ENCODE peak calls at places on chromosome 19, in eight cellular contexts. F is GM12878, U is endothelial cell of umbilical vein, T is A549, E is HCT116, L is H1, H is K562, P is HepG2. Z is an unnamed sample.

GRCh38 chr19:30691767-30692516 is 319.8 kb downstream of the ZNF536 start:
- DNase-seq in F (no peak), L (no peak), E (no peak), P (no peak), T (no peak), U (no peak), H (no peak), Z (no peak)

GRCh38 chr19:4120531-4120930 is 3.4 kb downstream of the MAP2K2 start:
- DNase-seq in U (no peak), E (no peak), H (no peak), T (no peak), F (no peak), L (no peak), P (no peak), Z (no peak)

GRCh38 chr19:39823693-39824092 is 10.3 kb downstream of the DYRK1B start:
- DNase-seq in U (no peak), P (no peak), L (no peak), F (no peak), H (no peak), T (no peak), E (no peak), Z (no peak)

GRCh38 chr19:18477042-18477760 is 39.3 kb upstream of the ISYNA1 start:
- DNase-seq in L (no peak), E (no peak), F (no peak), T (peak; percentile 35), P (no peak), U (no peak), H (no peak), Z (peak; percentile 56)

GRCh38 chr19:11279505-11280236 is 16.3 kb upstream of the TSPAN16 start:
- DNase-seq in L (no peak), U (no peak), E (no peak), T (no peak), P (no peak), F (peak; percentile 86), H (no peak), Z (peak; percentile 98)

GRCh38 chr19:40735003-40735771 is 15.1 kb downstream of the ACTMAP start:
- DNase-seq in H (no peak), T (peak; percentile 57), F (no peak), L (no peak), U (no peak), E (no peak), P (no peak), Z (no peak)

GRCh38 chr19:50826492-50827240 is 3.1 kb upstream of the KLK1 start:
- DNase-seq in E (no peak), H (no peak), U (no peak), P (no peak), T (no peak), F (no peak), L (no peak), Z (no peak)

GRCh38 chr19:48918801-48919247 is 14.7 kb upstream of the DHDH start:
- DNase-seq in U (peak; percentile 21), T (peak; percentile 58), H (peak; percentile 72), L (peak; percentile 47), E (no peak), F (no peak), P (no peak), Z (peak; percentile 43)

GRCh38 chr19:56400485-56400884 is 3.6 kb upstream of the ZNF583 start:
- DNase-seq in F (no peak), U (no peak), H (no peak), T (no peak), L (no peak), E (no peak), P (no peak), Z (no peak)

GRCh38 chr19:4042064-4042730 is 24.5 kb downstream of the ZBTB7A start:
- DNase-seq in F (no peak), P (no peak), H (no peak), T (no peak), U (no peak), L (no peak), E (no peak), Z (no peak)

GRCh38 chr19:2462635-2463421 is 6.1 kb upstream of the LMNB2 start:
- DNase-seq in L (peak; percentile 91), T (peak; percentile 96), U (peak; percentile 88), E (peak; percentile 97), P (peak; percentile 93), H (no peak), F (no peak), Z (no peak)

GRCh38 chr19:58021541-58022282 is 12.1 kb upstream of the ZSCAN1 start:
- DNase-seq in P (peak; percentile 53), H (peak; percentile 59), F (no peak), T (peak; percentile 55), L (no peak), E (no peak), U (peak; percentile 6), Z (peak; percentile 56)

GRCh38 chr19:18357442-18358264 is 17.3 kb downstream of the PGPEP1 start:
- DNase-seq in T (no peak), H (no peak), E (no peak), L (no peak), U (no peak), F (no peak), P (peak; percentile 65), Z (no peak)

GRCh38 chr19:32570081-32570785 is 10.8 kb upstream of the PDCD5 start:
- DNase-seq in H (peak; percentile 34), F (no peak), L (no peak), T (peak; percentile 85), P (peak; percentile 62), U (peak; percentile 37), E (peak; percentile 26), Z (peak; percentile 57)

GRCh38 chr19:52600639-52601024 is 30.5 kb downstream of the ZNF701 start:
- DNase-seq in F (no peak), H (no peak), T (no peak), E (no peak), P (peak; percentile 54), U (no peak), L (no peak), Z (peak; percentile 39)

GRCh38 chr19:18735752-18736151 is 52.3 kb downstream of the CRTC1 start:
- DNase-seq in P (no peak), L (no peak), U (no peak), E (no peak), F (no peak), T (no peak), H (no peak), Z (no peak)

GRCh38 chr19:17125728-17126677 is 50.4 kb downstream of the MYO9B start:
- DNase-seq in E (no peak), U (no peak), T (no peak), L (no peak), H (no peak), P (no peak), F (peak; percentile 79), Z (peak; percentile 91)

GRCh38 chr19:12494260-12494860 is 9.7 kb upstream of the ZNF709 start:
- DNase-seq in H (no peak), P (no peak), L (no peak), U (no peak), E (no peak), F (no peak), T (no peak), Z (no peak)

GRCh38 chr19:44648536-44649370 is 5.0 kb downstream of the PVR start:
- DNase-seq in H (no peak), E (no peak), U (peak; percentile 46), F (no peak), P (no peak), T (no peak), L (no peak), Z (no peak)

GRCh38 chr19:35620001-35620400 is 7.5 kb downstream of the HAUS5 start:
- DNase-seq in T (no peak), L (no peak), F (no peak), P (no peak), H (no peak), U (no peak), E (no peak), Z (no peak)

GRCh38 chr19:8390617-8390981 is 439 bp downstream of the RAB11B start:
- DNase-seq in T (peak; percentile 94), E (peak; percentile 88), L (peak; percentile 91), H (peak; percentile 95), U (peak; percentile 96), P (peak; percentile 81), F (peak; percentile 63), Z (peak; percentile 98)
- TF ChIP-seq POLR2A in T (no peak), E (no peak), L (peak; percentile 13), H (peak; percentile 8), U (no peak), P (peak; percentile 8), F (peak; percentile 72), Z (peak; percentile 74)

DNA sequence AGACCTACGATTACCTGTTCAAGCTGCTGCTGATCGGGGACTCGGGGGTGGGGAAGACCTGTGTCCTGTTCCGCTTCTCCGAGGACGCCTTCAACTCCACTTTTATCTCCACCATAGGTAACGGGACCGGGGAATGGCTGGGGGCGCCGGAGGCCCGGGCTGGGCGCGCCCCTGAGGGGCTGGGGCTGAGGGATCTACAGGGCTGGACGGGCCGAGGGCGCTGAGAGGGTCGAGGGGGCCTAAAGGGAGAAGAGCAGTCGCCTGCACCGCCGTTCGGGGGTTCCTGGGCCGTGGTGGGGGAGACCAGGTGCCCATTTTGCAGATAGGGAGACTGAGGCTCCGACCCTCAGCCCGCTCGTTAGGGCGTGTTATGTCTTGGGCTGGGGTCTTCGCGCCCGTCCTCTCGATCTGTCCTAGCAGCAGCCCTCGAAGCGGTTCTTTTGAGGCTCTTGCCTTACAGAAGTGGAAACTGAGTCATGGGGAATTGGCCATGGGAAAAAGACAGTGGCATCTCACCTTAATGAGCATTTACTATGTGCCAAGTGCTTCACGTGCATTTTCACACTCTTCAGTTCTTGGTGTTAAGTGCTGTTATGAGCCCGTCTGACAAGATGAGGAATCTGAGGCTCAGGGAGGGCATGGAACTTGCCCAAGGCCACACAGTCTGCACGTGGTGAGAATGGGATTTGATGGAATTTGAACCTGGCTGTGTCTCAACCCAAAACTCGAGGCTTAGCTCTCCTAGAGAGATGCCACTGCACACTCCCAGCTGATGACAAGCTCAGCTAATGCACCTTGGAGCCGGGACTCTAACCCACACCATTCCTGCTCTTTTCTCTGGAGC is 442 bp downstream of the RAB8A start:
- DNase-seq in U (no peak), F (no peak), L (no peak), E (no peak), T (no peak), H (no peak), P (no peak), Z (no peak)
- TF ChIP-seq MAX in U (no peak), F (no peak), L (no peak), E (no peak), T (peak; percentile 19), H (peak; percentile 65), P (peak; percentile 38), Z (peak; percentile 58)

DNA sequence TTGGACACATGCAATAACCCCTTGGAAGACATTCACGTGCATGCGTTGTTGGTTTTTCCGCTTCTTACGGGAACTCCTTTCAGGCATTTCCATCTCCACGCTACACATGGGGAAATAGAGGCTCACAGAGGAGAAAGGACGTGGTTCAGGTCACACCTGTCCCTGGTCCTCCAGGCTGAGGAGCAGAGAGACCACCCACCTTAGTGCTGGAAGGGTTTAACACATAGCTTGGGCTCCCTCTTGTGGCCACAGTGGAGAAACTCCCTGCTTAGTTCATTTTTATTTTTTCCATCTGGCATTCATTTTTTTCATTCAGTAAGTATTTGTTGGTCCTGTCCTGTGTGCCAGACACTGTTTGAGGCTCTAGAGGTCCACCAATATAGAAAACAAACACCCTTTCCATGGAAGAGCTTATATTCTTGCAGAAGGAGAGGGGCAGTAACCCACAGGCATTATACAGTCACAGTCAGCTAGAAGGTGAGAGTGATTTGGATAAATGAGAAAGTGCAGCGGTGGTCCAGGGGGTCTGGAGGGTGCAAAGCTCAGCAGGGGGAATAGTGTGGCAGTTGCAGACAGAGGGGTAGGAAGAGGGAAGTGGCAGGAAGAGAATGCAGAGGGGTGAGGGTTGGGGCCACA is 24.2 kb upstream of the TTYH1 start:
- DNase-seq in E (peak; percentile 68), F (no peak), L (no peak), P (peak; percentile 70), H (peak; percentile 52), U (peak; percentile 57), T (peak; percentile 80), Z (peak; percentile 75)
- TF ChIP-seq CTCF in E (peak; percentile 84), F (peak; percentile 66), L (peak; percentile 80), P (peak; percentile 80), H (peak; percentile 82), U (peak; percentile 58), T (peak; percentile 88), Z (peak; percentile 43)

GRCh38 chr19:37906868-37907734 is at the start of gene SIPA1L3:
- DNase-seq in P (peak; percentile 91), T (peak; percentile 99), L (peak; percentile 91), H (peak; percentile 86), F (peak; percentile 83), E (peak; percentile 84), U (peak; percentile 97), Z (peak; percentile 95)
- TF ChIP-seq POLR2A in P (peak; percentile 76), T (peak; percentile 74), L (peak; percentile 62), H (no peak), F (peak; percentile 79), E (peak; percentile 38), U (peak; percentile 82), Z (peak; percentile 25)

Z was measured in NB4.